ENCODE peak calls at places on chromosomes 3 and 15, in ten cellular contexts. One of them, this sample, is unnamed.

GRCh38 chr3:37559461-37559860 is 302.2 kb upstream of the CTDSPL start:
- DNase-seq in fibroblast of lung: peak; percentile 49
- DNase-seq in GM23248: peak; percentile 44
- DNase-seq in GM23338: peak; percentile 30
- DNase-seq in A549: no peak
- DNase-seq in IMR-90: peak; percentile 17
- DNase-seq in OCI-LY7: no peak
- DNase-seq in H9: no peak
- DNase-seq in neural progenitor cell: peak; percentile 71
- DNase-seq in K562: no peak
- DNase-seq in this sample: no peak

GRCh38 chr15:69760890-69761568 is 308.4 kb downstream of the RPLP1 start:
- DNase-seq in fibroblast of lung: peak; percentile 99
- DNase-seq in GM23248: peak; percentile 98
- DNase-seq in GM23338: no peak
- DNase-seq in A549: peak; percentile 33
- DNase-seq in IMR-90: peak; percentile 99
- DNase-seq in OCI-LY7: peak; percentile 57
- DNase-seq in H9: no peak
- DNase-seq in neural progenitor cell: no peak
- DNase-seq in K562: no peak
- DNase-seq in this sample: peak; percentile 77

GRCh38 chr3:120344349-120344748 is 4.8 kb downstream of the LRRC58 start:
- DNase-seq in fibroblast of lung: peak; percentile 65
- DNase-seq in GM23248: peak; percentile 11
- DNase-seq in GM23338: no peak
- DNase-seq in A549: no peak
- DNase-seq in IMR-90: peak; percentile 17
- DNase-seq in OCI-LY7: no peak
- DNase-seq in H9: no peak
- DNase-seq in neural progenitor cell: no peak
- DNase-seq in K562: peak; percentile 5
- DNase-seq in this sample: no peak

GRCh38 chr3:158430448-158430847 is 140.5 kb upstream of the MLF1 start:
- DNase-seq in fibroblast of lung: peak; percentile 2
- DNase-seq in GM23248: no peak
- DNase-seq in GM23338: no peak
- DNase-seq in A549: no peak
- DNase-seq in IMR-90: peak; percentile 16
- DNase-seq in OCI-LY7: no peak
- DNase-seq in H9: no peak
- DNase-seq in neural progenitor cell: no peak
- DNase-seq in K562: no peak
- DNase-seq in this sample: no peak

GRCh38 chr3:151210676-151211381 is 7.8 kb upstream of the GPR171 start:
- DNase-seq in fibroblast of lung: no peak
- DNase-seq in GM23248: peak; percentile 12
- DNase-seq in GM23338: peak; percentile 31
- DNase-seq in A549: no peak
- DNase-seq in IMR-90: no peak
- DNase-seq in OCI-LY7: peak; percentile 7
- DNase-seq in H9: no peak
- DNase-seq in neural progenitor cell: peak; percentile 15
- DNase-seq in K562: no peak
- DNase-seq in this sample: no peak

GRCh38 chr15:43985976-43986375 is 159.2 kb downstream of the WDR76 start:
- DNase-seq in fibroblast of lung: no peak
- DNase-seq in GM23248: no peak
- DNase-seq in GM23338: no peak
- DNase-seq in A549: no peak
- DNase-seq in IMR-90: no peak
- DNase-seq in OCI-LY7: no peak
- DNase-seq in H9: no peak
- DNase-seq in neural progenitor cell: no peak
- DNase-seq in K562: no peak
- DNase-seq in this sample: no peak

GRCh38 chr3:31275583-31275982 is 257.1 kb upstream of the STT3B start:
- DNase-seq in fibroblast of lung: no peak
- DNase-seq in GM23248: no peak
- DNase-seq in GM23338: no peak
- DNase-seq in A549: no peak
- DNase-seq in IMR-90: no peak
- DNase-seq in OCI-LY7: no peak
- DNase-seq in H9: no peak
- DNase-seq in neural progenitor cell: no peak
- DNase-seq in K562: no peak
- DNase-seq in this sample: peak; percentile 4

GRCh38 chr3:15246186-15246585 is 40.1 kb downstream of the CAPN7 start:
- DNase-seq in fibroblast of lung: no peak
- DNase-seq in GM23248: no peak
- DNase-seq in GM23338: no peak
- DNase-seq in A549: no peak
- DNase-seq in IMR-90: no peak
- DNase-seq in OCI-LY7: no peak
- DNase-seq in H9: no peak
- DNase-seq in neural progenitor cell: no peak
- DNase-seq in K562: no peak
- DNase-seq in this sample: no peak

GRCh38 chr3:132629928-132630327 is 29.7 kb downstream of the ACAD11 start:
- DNase-seq in fibroblast of lung: peak; percentile 81
- DNase-seq in GM23248: peak; percentile 88
- DNase-seq in GM23338: no peak
- DNase-seq in A549: no peak
- DNase-seq in IMR-90: peak; percentile 82
- DNase-seq in OCI-LY7: no peak
- DNase-seq in H9: no peak
- DNase-seq in neural progenitor cell: no peak
- DNase-seq in K562: no peak
- DNase-seq in this sample: no peak

GRCh38 chr3:42254566-42254965 is 11.4 kb downstream of the CCK start:
- DNase-seq in fibroblast of lung: no peak
- DNase-seq in GM23248: no peak
- DNase-seq in GM23338: peak; percentile 12
- DNase-seq in A549: no peak
- DNase-seq in IMR-90: no peak
- DNase-seq in OCI-LY7: no peak
- DNase-seq in H9: no peak
- DNase-seq in neural progenitor cell: no peak
- DNase-seq in K562: no peak
- DNase-seq in this sample: no peak

GRCh38 chr3:69890094-69890493 is 109.4 kb upstream of the SAMMSON start:
- DNase-seq in fibroblast of lung: peak; percentile 39
- DNase-seq in GM23248: peak; percentile 42
- DNase-seq in GM23338: no peak
- DNase-seq in A549: no peak
- DNase-seq in IMR-90: peak; percentile 61
- DNase-seq in OCI-LY7: no peak
- DNase-seq in H9: no peak
- DNase-seq in neural progenitor cell: no peak
- DNase-seq in K562: no peak
- DNase-seq in this sample: peak; percentile 17

GRCh38 chr15:58039260-58040035 is 26.1 kb downstream of the ALDH1A2 start:
- DNase-seq in fibroblast of lung: no peak
- DNase-seq in GM23248: no peak
- DNase-seq in GM23338: no peak
- DNase-seq in A549: no peak
- DNase-seq in IMR-90: no peak
- DNase-seq in OCI-LY7: no peak
- DNase-seq in H9: no peak
- DNase-seq in neural progenitor cell: no peak
- DNase-seq in K562: no peak
- DNase-seq in this sample: no peak

GRCh38 chr3:189349772-189350171 is 178.0 kb downstream of the TPRG1 start:
- DNase-seq in fibroblast of lung: peak; percentile 76
- DNase-seq in GM23248: peak; percentile 55
- DNase-seq in GM23338: no peak
- DNase-seq in A549: no peak
- DNase-seq in IMR-90: no peak
- DNase-seq in OCI-LY7: no peak
- DNase-seq in H9: no peak
- DNase-seq in neural progenitor cell: no peak
- DNase-seq in K562: no peak
- DNase-seq in this sample: no peak

GRCh38 chr3:171566803-171567422 is 106.7 kb upstream of the TNIK start:
- DNase-seq in fibroblast of lung: peak; percentile 30
- DNase-seq in GM23248: peak; percentile 58
- DNase-seq in GM23338: peak; percentile 82
- DNase-seq in A549: peak; percentile 26
- DNase-seq in IMR-90: peak; percentile 46
- DNase-seq in OCI-LY7: peak; percentile 60
- DNase-seq in H9: no peak
- DNase-seq in neural progenitor cell: peak; percentile 69
- DNase-seq in K562: peak; percentile 53
- DNase-seq in this sample: peak; percentile 13

GRCh38 chr3:138060792-138061191 is 50.8 kb downstream of the CLDN18 start:
- DNase-seq in fibroblast of lung: no peak
- DNase-seq in GM23248: peak; percentile 40
- DNase-seq in GM23338: no peak
- DNase-seq in A549: no peak
- DNase-seq in IMR-90: no peak
- DNase-seq in OCI-LY7: peak; percentile 5
- DNase-seq in H9: no peak
- DNase-seq in neural progenitor cell: no peak
- DNase-seq in K562: no peak
- DNase-seq in this sample: no peak
- H3K4me2 ChIP-seq in fibroblast of lung: no peak overlapping the region
- H3K4me2 ChIP-seq in GM23248: no peak overlapping the region
- H3K4me2 ChIP-seq in GM23338: no peak overlapping the region
- H3K4me2 ChIP-seq in A549: no peak overlapping the region
- H3K4me2 ChIP-seq in IMR-90: no peak overlapping the region
- H3K4me2 ChIP-seq in OCI-LY7: no peak overlapping the region
- H3K4me2 ChIP-seq in H9: no peak overlapping the region
- H3K4me2 ChIP-seq in neural progenitor cell: no peak overlapping the region
- H3K4me2 ChIP-seq in K562: no peak overlapping the region
- H3K4me2 ChIP-seq in this sample: no peak overlapping the region

GRCh38 chr3:50318163-50318562 is 4.4 kb downstream of the HYAL2 start:
- DNase-seq in fibroblast of lung: no peak
- DNase-seq in GM23248: no peak
- DNase-seq in GM23338: no peak
- DNase-seq in A549: no peak
- DNase-seq in IMR-90: no peak
- DNase-seq in OCI-LY7: peak; percentile 66
- DNase-seq in H9: no peak
- DNase-seq in neural progenitor cell: no peak
- DNase-seq in K562: no peak
- DNase-seq in this sample: no peak

GRCh38 chr3:50318615-50319014 is 3.9 kb downstream of the HYAL2 start:
- DNase-seq in fibroblast of lung: no peak
- DNase-seq in GM23248: no peak
- DNase-seq in GM23338: no peak
- DNase-seq in A549: no peak
- DNase-seq in IMR-90: no peak
- DNase-seq in OCI-LY7: no peak
- DNase-seq in H9: no peak
- DNase-seq in neural progenitor cell: no peak
- DNase-seq in K562: no peak
- DNase-seq in this sample: no peak

GRCh38 chr3:50317303-50317702 is 5.2 kb downstream of the HYAL2 start:
- DNase-seq in fibroblast of lung: no peak
- DNase-seq in GM23248: no peak
- DNase-seq in GM23338: no peak
- DNase-seq in A549: no peak
- DNase-seq in IMR-90: no peak
- DNase-seq in OCI-LY7: no peak
- DNase-seq in H9: no peak
- DNase-seq in neural progenitor cell: no peak
- DNase-seq in K562: no peak
- DNase-seq in this sample: no peak

GRCh38 chr3:50314816-50315215 is 7.7 kb downstream of the HYAL2 start:
- DNase-seq in fibroblast of lung: no peak
- DNase-seq in GM23248: no peak
- DNase-seq in GM23338: no peak
- DNase-seq in A549: no peak
- DNase-seq in IMR-90: no peak
- DNase-seq in OCI-LY7: no peak
- DNase-seq in H9: no peak
- DNase-seq in neural progenitor cell: no peak
- DNase-seq in K562: no peak
- DNase-seq in this sample: no peak

DNA sequence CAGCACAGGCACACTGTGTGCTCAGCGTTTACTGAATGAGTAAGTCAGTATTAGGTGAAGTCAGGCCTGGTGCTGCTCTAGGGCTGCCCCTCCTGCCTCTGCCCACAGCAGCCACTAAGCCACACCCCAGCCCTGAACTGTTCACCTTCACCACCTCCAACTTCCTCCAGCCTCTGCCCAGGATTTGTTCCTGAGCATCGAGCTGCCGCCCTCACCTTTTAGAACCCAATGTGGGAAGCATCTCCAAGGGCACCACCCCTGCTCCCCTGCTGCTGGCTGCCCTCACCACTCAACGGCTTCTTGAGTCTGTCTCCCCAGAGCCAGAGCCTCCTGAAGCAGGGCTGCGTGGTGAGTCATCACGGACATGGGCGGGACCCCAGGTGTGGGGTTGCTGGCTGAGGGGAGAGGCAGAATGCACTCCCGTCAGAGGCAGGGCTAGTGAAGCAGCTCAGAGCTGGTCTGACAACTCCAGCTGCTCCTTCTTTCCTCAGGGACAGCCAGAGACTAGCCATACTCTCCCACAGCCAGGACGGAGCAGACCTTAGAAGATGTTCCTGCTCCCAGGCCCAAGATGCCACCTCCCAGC is 5.8 kb downstream of the HYAL2 start:
- DNase-seq in fibroblast of lung: peak; percentile 79
- DNase-seq in GM23248: no peak
- DNase-seq in GM23338: no peak
- DNase-seq in A549: no peak
- DNase-seq in IMR-90: peak; percentile 28
- DNase-seq in OCI-LY7: peak; percentile 42
- DNase-seq in H9: peak; percentile 75
- DNase-seq in neural progenitor cell: no peak
- DNase-seq in K562: peak; percentile 68
- DNase-seq in this sample: peak; percentile 95
- H3K4me2 ChIP-seq in fibroblast of lung: no peak overlapping the region
- H3K4me2 ChIP-seq in GM23248: no peak overlapping the region
- H3K4me2 ChIP-seq in GM23338: no peak overlapping the region
- H3K4me2 ChIP-seq in A549: peak overlapping the region; percentile 66
- H3K4me2 ChIP-seq in IMR-90: no peak overlapping the region
- H3K4me2 ChIP-seq in OCI-LY7: peak overlapping the region; percentile 6
- H3K4me2 ChIP-seq in H9: no peak overlapping the region
- H3K4me2 ChIP-seq in neural progenitor cell: no peak overlapping the region
- H3K4me2 ChIP-seq in K562: peak overlapping the region; percentile 65
- H3K4me2 ChIP-seq in this sample: peak overlapping the region; percentile 95

GRCh38 chr15:90892498-90893174 is 8.3 kb downstream of the FES start:
- DNase-seq in fibroblast of lung: no peak
- DNase-seq in GM23248: no peak
- DNase-seq in GM23338: no peak
- DNase-seq in A549: no peak
- DNase-seq in IMR-90: no peak
- DNase-seq in OCI-LY7: no peak
- DNase-seq in H9: no peak
- DNase-seq in neural progenitor cell: no peak
- DNase-seq in K562: no peak
- DNase-seq in this sample: no peak
- H3K4me2 ChIP-seq in fibroblast of lung: no peak overlapping the region
- H3K4me2 ChIP-seq in GM23248: no peak overlapping the region
- H3K4me2 ChIP-seq in GM23338: no peak overlapping the region
- H3K4me2 ChIP-seq in A549: no peak overlapping the region
- H3K4me2 ChIP-seq in IMR-90: no peak overlapping the region
- H3K4me2 ChIP-seq in OCI-LY7: peak overlapping the region; percentile 68
- H3K4me2 ChIP-seq in H9: no peak overlapping the region
- H3K4me2 ChIP-seq in neural progenitor cell: no peak overlapping the region
- H3K4me2 ChIP-seq in K562: no peak overlapping the region
- H3K4me2 ChIP-seq in this sample: no peak overlapping the region

GRCh38 chr3:146313411-146314111 is 62.7 kb upstream of the PLSCR4 start:
- DNase-seq in fibroblast of lung: peak; percentile 93
- DNase-seq in GM23248: peak; percentile 91
- DNase-seq in GM23338: no peak
- DNase-seq in A549: no peak
- DNase-seq in IMR-90: peak; percentile 90
- DNase-seq in OCI-LY7: no peak
- DNase-seq in H9: no peak
- DNase-seq in neural progenitor cell: no peak
- DNase-seq in K562: no peak
- DNase-seq in this sample: peak; percentile 17
- H3K4me2 ChIP-seq in fibroblast of lung: peak overlapping the region; percentile 65
- H3K4me2 ChIP-seq in GM23248: peak overlapping the region; percentile 69
- H3K4me2 ChIP-seq in GM23338: no peak overlapping the region
- H3K4me2 ChIP-seq in A549: peak overlapping the region; percentile 48
- H3K4me2 ChIP-seq in IMR-90: no peak overlapping the region
- H3K4me2 ChIP-seq in OCI-LY7: no peak overlapping the region
- H3K4me2 ChIP-seq in H9: no peak overlapping the region
- H3K4me2 ChIP-seq in neural progenitor cell: no peak overlapping the region
- H3K4me2 ChIP-seq in K562: no peak overlapping the region
- H3K4me2 ChIP-seq in this sample: peak overlapping the region; percentile 30

This sample was measured in keratinocyte.